ENCODE peak calls at places on chromosomes 6 and 20, in seven cellular contexts. One of them, this sample, is unnamed.

GRCh38 chr20:48831702-48832422 is 4.1 kb upstream of the PREX1 start:
- DNase-seq in brain microvascular endothelial cell: no peak
- DNase-seq in CD8-positive, alpha-beta memory T cell: no peak
- DNase-seq in HL-60: no peak
- DNase-seq in AG04450: no peak
- DNase-seq in K562: peak
- DNase-seq in uterus: no peak
- DNase-seq in this sample: peak

GRCh38 chr20:41540916-41541315 is 77.3 kb downstream of the CHD6 start:
- DNase-seq in brain microvascular endothelial cell: no peak
- DNase-seq in CD8-positive, alpha-beta memory T cell: no peak
- DNase-seq in HL-60: no peak
- DNase-seq in AG04450: no peak
- DNase-seq in K562: no peak
- DNase-seq in uterus: no peak
- DNase-seq in this sample: no peak

GRCh38 chr6:26224940-26225847 is 138.0 kb downstream of the HFE start:
- DNase-seq in brain microvascular endothelial cell: peak
- DNase-seq in CD8-positive, alpha-beta memory T cell: no peak
- DNase-seq in HL-60: no peak
- DNase-seq in AG04450: peak
- DNase-seq in K562: no peak
- DNase-seq in uterus: no peak
- DNase-seq in this sample: peak

GRCh38 chr20:1669304-1669703 is 11.7 kb upstream of the SIRPG start:
- DNase-seq in brain microvascular endothelial cell: peak
- DNase-seq in CD8-positive, alpha-beta memory T cell: no peak
- DNase-seq in HL-60: no peak
- DNase-seq in AG04450: no peak
- DNase-seq in K562: no peak
- DNase-seq in uterus: no peak
- DNase-seq in this sample: no peak

GRCh38 chr6:155026366-155027045 is 31.4 kb downstream of the TIAM2 start:
- DNase-seq in brain microvascular endothelial cell: peak
- DNase-seq in CD8-positive, alpha-beta memory T cell: no peak
- DNase-seq in HL-60: no peak
- DNase-seq in AG04450: peak
- DNase-seq in K562: no peak
- DNase-seq in uterus: peak
- DNase-seq in this sample: peak

GRCh38 chr6:152176219-152176745 is 368.8 kb downstream of the ESR1 start:
- DNase-seq in brain microvascular endothelial cell: no peak
- DNase-seq in CD8-positive, alpha-beta memory T cell: no peak
- DNase-seq in HL-60: no peak
- DNase-seq in AG04450: no peak
- DNase-seq in K562: no peak
- DNase-seq in uterus: no peak
- DNase-seq in this sample: no peak

GRCh38 chr6:19465760-19466159 is 371.4 kb upstream of the ID4 start:
- DNase-seq in brain microvascular endothelial cell: peak
- DNase-seq in CD8-positive, alpha-beta memory T cell: no peak
- DNase-seq in HL-60: no peak
- DNase-seq in AG04450: no peak
- DNase-seq in K562: no peak
- DNase-seq in uterus: no peak
- DNase-seq in this sample: no peak

GRCh38 chr6:55953384-55953783 is 78.0 kb upstream of the BMP5 start:
- DNase-seq in brain microvascular endothelial cell: peak
- DNase-seq in CD8-positive, alpha-beta memory T cell: no peak
- DNase-seq in HL-60: no peak
- DNase-seq in AG04450: peak
- DNase-seq in K562: no peak
- DNase-seq in uterus: no peak
- DNase-seq in this sample: peak

GRCh38 chr6:116255246-116255800 is 1.4 kb upstream of the TSPYL4 start:
- DNase-seq in brain microvascular endothelial cell: no peak
- DNase-seq in CD8-positive, alpha-beta memory T cell: no peak
- DNase-seq in HL-60: no peak
- DNase-seq in AG04450: no peak
- DNase-seq in K562: peak
- DNase-seq in uterus: no peak
- DNase-seq in this sample: peak

GRCh38 chr6:121652726-121653623 is 217.5 kb downstream of the GJA1 start:
- DNase-seq in brain microvascular endothelial cell: peak
- DNase-seq in CD8-positive, alpha-beta memory T cell: no peak
- DNase-seq in HL-60: no peak
- DNase-seq in AG04450: peak
- DNase-seq in K562: no peak
- DNase-seq in uterus: no peak
- DNase-seq in this sample: peak

GRCh38 chr20:17611540-17612286 is 41.8 kb downstream of the DSTN start:
- DNase-seq in brain microvascular endothelial cell: no peak
- DNase-seq in CD8-positive, alpha-beta memory T cell: no peak
- DNase-seq in HL-60: no peak
- DNase-seq in AG04450: no peak
- DNase-seq in K562: no peak
- DNase-seq in uterus: no peak
- DNase-seq in this sample: peak

GRCh38 chr6:4441981-4442434 is 306.6 kb upstream of the ECI2 start:
- DNase-seq in brain microvascular endothelial cell: no peak
- DNase-seq in CD8-positive, alpha-beta memory T cell: no peak
- DNase-seq in HL-60: no peak
- DNase-seq in AG04450: peak
- DNase-seq in K562: no peak
- DNase-seq in uterus: no peak
- DNase-seq in this sample: peak

DNA sequence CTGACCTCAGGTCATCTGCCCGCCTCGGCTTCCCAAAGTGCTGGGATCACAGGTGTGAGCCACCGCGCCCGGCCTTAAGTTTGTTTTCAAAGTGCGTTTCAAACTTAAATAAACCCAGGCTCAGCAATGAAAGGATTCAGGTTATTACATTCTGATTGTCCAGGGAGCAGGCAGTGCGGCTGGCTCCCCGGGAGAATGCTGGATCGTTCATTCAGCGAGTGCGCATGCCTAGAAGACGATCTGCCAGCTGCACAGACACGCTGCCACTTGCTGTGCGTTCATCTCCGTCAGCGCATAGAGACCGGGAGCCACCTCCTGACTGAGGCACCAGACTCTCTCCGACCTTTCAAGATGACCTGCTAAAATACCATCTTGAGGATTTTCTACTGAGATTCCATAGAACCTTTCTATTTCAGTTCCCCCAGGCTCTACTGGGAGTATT is 163.9 kb upstream of the ZNF217 start:
- DNase-seq in brain microvascular endothelial cell: no peak
- DNase-seq in CD8-positive, alpha-beta memory T cell: no peak
- DNase-seq in HL-60: no peak
- DNase-seq in AG04450: no peak
- DNase-seq in K562: no peak
- DNase-seq in uterus: no peak
- DNase-seq in this sample: no peak
- H3K27ac ChIP-seq in brain microvascular endothelial cell: no peak
- H3K27ac ChIP-seq in CD8-positive, alpha-beta memory T cell: no peak
- H3K27ac ChIP-seq in HL-60: no peak
- H3K27ac ChIP-seq in AG04450: no peak
- H3K27ac ChIP-seq in K562: no peak
- H3K27ac ChIP-seq in uterus: no peak
- H3K27ac ChIP-seq in this sample: no peak

GRCh38 chr6:158262755-158263154 is 49.5 kb upstream of the TULP4 start:
- DNase-seq in brain microvascular endothelial cell: no peak
- DNase-seq in CD8-positive, alpha-beta memory T cell: no peak
- DNase-seq in HL-60: no peak
- DNase-seq in AG04450: no peak
- DNase-seq in K562: no peak
- DNase-seq in uterus: no peak
- DNase-seq in this sample: no peak
- H3K27ac ChIP-seq in brain microvascular endothelial cell: no peak
- H3K27ac ChIP-seq in CD8-positive, alpha-beta memory T cell: no peak
- H3K27ac ChIP-seq in HL-60: no peak
- H3K27ac ChIP-seq in AG04450: no peak
- H3K27ac ChIP-seq in K562: no peak
- H3K27ac ChIP-seq in uterus: no peak
- H3K27ac ChIP-seq in this sample: no peak

DNA sequence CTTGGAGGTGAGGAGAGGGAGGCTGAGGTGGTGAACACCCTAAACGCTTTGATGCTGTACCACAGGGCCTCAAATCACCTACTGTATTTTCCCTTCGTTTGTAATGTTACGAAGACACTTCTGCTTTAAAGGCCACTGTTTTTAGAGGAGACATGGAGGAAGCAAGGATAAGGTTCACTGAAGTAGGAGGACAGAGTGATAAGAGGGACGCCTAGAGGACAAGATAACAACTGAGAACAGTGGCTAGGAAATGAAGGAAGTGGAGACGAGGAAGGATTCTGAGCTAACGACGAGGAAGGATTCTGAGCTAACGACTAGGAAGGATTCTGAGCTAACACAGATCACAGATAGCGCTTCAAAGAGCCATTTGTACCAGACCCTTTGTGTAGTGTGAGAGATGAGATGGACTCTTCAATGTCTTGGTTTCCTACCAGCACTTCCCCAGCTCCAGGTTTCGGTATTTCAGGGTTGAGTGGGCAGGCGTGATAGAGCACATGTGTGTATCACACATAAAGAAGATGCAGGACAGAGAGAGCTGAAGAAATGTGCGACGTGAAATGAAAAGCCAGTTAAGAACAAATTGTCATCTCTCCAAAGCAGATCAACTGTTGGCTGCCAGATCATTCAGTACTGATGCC is 7.5 kb downstream of the SF3B5 start:
- DNase-seq in brain microvascular endothelial cell: no peak
- DNase-seq in CD8-positive, alpha-beta memory T cell: no peak
- DNase-seq in HL-60: no peak
- DNase-seq in AG04450: no peak
- DNase-seq in K562: peak
- DNase-seq in uterus: no peak
- DNase-seq in this sample: no peak
- H3K27ac ChIP-seq in brain microvascular endothelial cell: no peak
- H3K27ac ChIP-seq in CD8-positive, alpha-beta memory T cell: peak
- H3K27ac ChIP-seq in HL-60: no peak
- H3K27ac ChIP-seq in AG04450: no peak
- H3K27ac ChIP-seq in K562: peak
- H3K27ac ChIP-seq in uterus: no peak
- H3K27ac ChIP-seq in this sample: no peak

GRCh38 chr6:41505084-41506049 is 40.8 kb upstream of the FOXP4 start:
- DNase-seq in brain microvascular endothelial cell: peak
- DNase-seq in CD8-positive, alpha-beta memory T cell: no peak
- DNase-seq in HL-60: no peak
- DNase-seq in AG04450: peak
- DNase-seq in K562: no peak
- DNase-seq in uterus: peak
- DNase-seq in this sample: peak
- H3K27ac ChIP-seq in brain microvascular endothelial cell: no peak
- H3K27ac ChIP-seq in CD8-positive, alpha-beta memory T cell: no peak
- H3K27ac ChIP-seq in HL-60: no peak
- H3K27ac ChIP-seq in AG04450: peak
- H3K27ac ChIP-seq in K562: no peak
- H3K27ac ChIP-seq in uterus: peak
- H3K27ac ChIP-seq in this sample: peak

GRCh38 chr20:56222201-56222600 is 26.3 kb upstream of the MC3R start:
- DNase-seq in brain microvascular endothelial cell: no peak
- DNase-seq in CD8-positive, alpha-beta memory T cell: no peak
- DNase-seq in HL-60: no peak
- DNase-seq in AG04450: no peak
- DNase-seq in K562: no peak
- DNase-seq in uterus: no peak
- DNase-seq in this sample: no peak

GRCh38 chr20:56222945-56223344 is 25.6 kb upstream of the MC3R start:
- DNase-seq in brain microvascular endothelial cell: no peak
- DNase-seq in CD8-positive, alpha-beta memory T cell: no peak
- DNase-seq in HL-60: no peak
- DNase-seq in AG04450: no peak
- DNase-seq in K562: no peak
- DNase-seq in uterus: no peak
- DNase-seq in this sample: no peak

GRCh38 chr20:56215115-56215514 is 33.4 kb upstream of the MC3R start:
- DNase-seq in brain microvascular endothelial cell: no peak
- DNase-seq in CD8-positive, alpha-beta memory T cell: no peak
- DNase-seq in HL-60: no peak
- DNase-seq in AG04450: no peak
- DNase-seq in K562: no peak
- DNase-seq in uterus: no peak
- DNase-seq in this sample: no peak

GRCh38 chr20:56223352-56223751 is 25.2 kb upstream of the MC3R start:
- DNase-seq in brain microvascular endothelial cell: no peak
- DNase-seq in CD8-positive, alpha-beta memory T cell: no peak
- DNase-seq in HL-60: no peak
- DNase-seq in AG04450: no peak
- DNase-seq in K562: no peak
- DNase-seq in uterus: no peak
- DNase-seq in this sample: no peak

GRCh38 chr20:56217820-56218219 is 30.7 kb upstream of the MC3R start:
- DNase-seq in brain microvascular endothelial cell: no peak
- DNase-seq in CD8-positive, alpha-beta memory T cell: no peak
- DNase-seq in HL-60: no peak
- DNase-seq in AG04450: no peak
- DNase-seq in K562: no peak
- DNase-seq in uterus: no peak
- DNase-seq in this sample: no peak
- H3K27ac ChIP-seq in brain microvascular endothelial cell: no peak
- H3K27ac ChIP-seq in CD8-positive, alpha-beta memory T cell: no peak
- H3K27ac ChIP-seq in HL-60: no peak
- H3K27ac ChIP-seq in AG04450: no peak
- H3K27ac ChIP-seq in K562: no peak
- H3K27ac ChIP-seq in uterus: no peak
- H3K27ac ChIP-seq in this sample: no peak

GRCh38 chr6:14640631-14641030 is 523.1 kb downstream of the CD83 start:
- DNase-seq in brain microvascular endothelial cell: no peak
- DNase-seq in CD8-positive, alpha-beta memory T cell: no peak
- DNase-seq in HL-60: no peak
- DNase-seq in AG04450: no peak
- DNase-seq in K562: no peak
- DNase-seq in uterus: no peak
- DNase-seq in this sample: no peak

GRCh38 chr6:14641401-14641800 is 523.8 kb downstream of the CD83 start:
- DNase-seq in brain microvascular endothelial cell: no peak
- DNase-seq in CD8-positive, alpha-beta memory T cell: no peak
- DNase-seq in HL-60: no peak
- DNase-seq in AG04450: no peak
- DNase-seq in K562: no peak
- DNase-seq in uterus: no peak
- DNase-seq in this sample: no peak

GRCh38 chr6:14639983-14640599 is 522.5 kb downstream of the CD83 start:
- DNase-seq in brain microvascular endothelial cell: no peak
- DNase-seq in CD8-positive, alpha-beta memory T cell: no peak
- DNase-seq in HL-60: no peak
- DNase-seq in AG04450: no peak
- DNase-seq in K562: no peak
- DNase-seq in uterus: no peak
- DNase-seq in this sample: no peak

GRCh38 chr6:14638562-14638931 is 521.0 kb downstream of the CD83 start:
- DNase-seq in brain microvascular endothelial cell: no peak
- DNase-seq in CD8-positive, alpha-beta memory T cell: no peak
- DNase-seq in HL-60: no peak
- DNase-seq in AG04450: no peak
- DNase-seq in K562: no peak
- DNase-seq in uterus: no peak
- DNase-seq in this sample: no peak

GRCh38 chr6:14638932-14639875 is 521.6 kb downstream of the CD83 start:
- DNase-seq in brain microvascular endothelial cell: peak
- DNase-seq in CD8-positive, alpha-beta memory T cell: no peak
- DNase-seq in HL-60: no peak
- DNase-seq in AG04450: no peak
- DNase-seq in K562: peak
- DNase-seq in uterus: no peak
- DNase-seq in this sample: peak
- H3K27ac ChIP-seq in brain microvascular endothelial cell: no peak
- H3K27ac ChIP-seq in CD8-positive, alpha-beta memory T cell: no peak
- H3K27ac ChIP-seq in HL-60: peak
- H3K27ac ChIP-seq in AG04450: no peak
- H3K27ac ChIP-seq in K562: no peak
- H3K27ac ChIP-seq in uterus: peak
- H3K27ac ChIP-seq in this sample: peak

GRCh38 chr6:156175433-156175832 is 601.7 kb upstream of the ARID1B start:
- DNase-seq in brain microvascular endothelial cell: no peak
- DNase-seq in CD8-positive, alpha-beta memory T cell: no peak
- DNase-seq in HL-60: no peak
- DNase-seq in AG04450: no peak
- DNase-seq in K562: no peak
- DNase-seq in uterus: no peak
- DNase-seq in this sample: no peak
- H3K27ac ChIP-seq in brain microvascular endothelial cell: no peak
- H3K27ac ChIP-seq in CD8-positive, alpha-beta memory T cell: no peak
- H3K27ac ChIP-seq in HL-60: no peak
- H3K27ac ChIP-seq in AG04450: no peak
- H3K27ac ChIP-seq in K562: no peak
- H3K27ac ChIP-seq in uterus: peak
- H3K27ac ChIP-seq in this sample: no peak